ENCODE peak calls at places on chromosome 10, in four cellular contexts. X is prostate gland, O is heart left ventricle, Z is brain microvascular endothelial cell. I is an unnamed sample.

GRCh38 chr10:7953447-7953846 is 101.0 kb upstream of the GATA3 start:
- DNase-seq in X (no peak), O (no peak), Z (no peak), I (no peak)

GRCh38 chr10:45575966-45576597 is 96.5 kb downstream of the ZFAND4 start:
- DNase-seq in X (no peak), O (no peak), Z (no peak), I (no peak)

GRCh38 chr10:97099868-97100267 is 85.9 kb downstream of the SLIT1 start:
- DNase-seq in X (no peak), O (no peak), Z (no peak), I (no peak)

GRCh38 chr10:58335306-58336005 is 650 bp downstream of the UBE2D1 start:
- DNase-seq in X (peak), O (peak), Z (peak), I (no peak)

GRCh38 chr10:79547973-79548372 is 12.2 kb downstream of the SFTPA2 start:
- DNase-seq in X (no peak), O (no peak), Z (no peak), I (no peak)

GRCh38 chr10:129704225-129704624 is 237.2 kb downstream of the MGMT start:
- DNase-seq in X (no peak), O (no peak), Z (no peak), I (no peak)

GRCh38 chr10:14670551-14671240 is 104.0 kb downstream of the FAM107B start:
- DNase-seq in X (no peak), O (no peak), Z (no peak), I (no peak)

GRCh38 chr10:78458983-78459638 is 425.4 kb downstream of the RPS24 start:
- DNase-seq in X (no peak), O (no peak), Z (peak), I (no peak)

GRCh38 chr10:12559578-12560178 is 210.3 kb downstream of the CAMK1D start:
- DNase-seq in X (no peak), O (no peak), Z (no peak), I (no peak)

GRCh38 chr10:24778298-24778697 is 54.6 kb upstream of the ARHGAP21 start:
- DNase-seq in X (no peak), O (no peak), Z (no peak), I (no peak)

GRCh38 chr10:24901686-24902399 is 50.6 kb downstream of the PRTFDC1 start:
- DNase-seq in X (no peak), O (peak), Z (peak), I (no peak)

GRCh38 chr10:130739016-130739756 is 572.3 kb downstream of the TCERG1L start:
- DNase-seq in X (no peak), O (no peak), Z (no peak), I (no peak)
- H3K27ac ChIP-seq in X (no peak), O (no peak), Z (no peak), I (no peak)

GRCh38 chr10:26863677-26864076 is 2.9 kb upstream of the ABI1 start:
- DNase-seq in X (no peak), O (no peak), Z (no peak), I (no peak)

GRCh38 chr10:26860542-26861325 is at the start of gene ABI1:
- DNase-seq in X (peak), O (peak), Z (peak), I (peak)

GRCh38 chr10:26859241-26860025 is 1.3 kb downstream of the ABI1 start:
- DNase-seq in X (no peak), O (no peak), Z (no peak), I (no peak)

GRCh38 chr10:26860026-26860541 is 674 bp downstream of the ABI1 start:
- DNase-seq in X (peak), O (peak), Z (peak), I (peak)

DNA sequence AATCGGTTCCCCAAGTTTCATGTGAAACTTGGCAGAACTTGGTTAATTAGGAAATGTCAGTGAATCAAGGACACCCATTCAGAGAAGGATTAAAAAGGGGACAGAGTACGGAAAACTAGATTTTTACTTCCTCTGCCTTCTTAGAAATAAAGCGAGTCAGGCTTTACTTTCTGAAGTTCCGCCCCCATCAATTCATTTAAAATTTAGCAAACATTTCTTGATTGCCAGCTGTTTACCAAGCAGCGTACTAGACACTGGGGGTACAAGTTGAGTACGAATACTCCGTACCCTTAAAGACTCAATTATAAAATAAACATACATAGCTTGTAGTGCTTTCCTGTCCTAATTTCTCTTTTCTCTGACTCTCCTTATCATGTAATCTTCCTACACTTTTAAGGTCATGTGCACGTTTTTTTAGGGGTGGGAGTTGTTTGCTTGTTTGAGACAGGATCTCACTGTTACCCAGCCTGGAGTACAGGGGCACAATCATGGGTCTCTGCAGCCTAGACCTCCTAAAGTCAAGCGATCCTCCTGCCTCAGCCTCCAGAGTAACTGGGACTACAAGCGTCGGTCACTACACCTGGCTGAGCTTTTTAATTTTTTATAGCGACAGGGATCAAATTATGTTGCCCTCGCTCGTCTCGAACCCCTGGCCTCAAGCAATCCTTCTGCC is 704 bp upstream of the ABI1 start:
- DNase-seq in X (no peak), O (no peak), Z (no peak), I (no peak)
- TF ChIP-seq CTCF in X (no peak), O (peak), Z (no peak), I (peak)

DNA sequence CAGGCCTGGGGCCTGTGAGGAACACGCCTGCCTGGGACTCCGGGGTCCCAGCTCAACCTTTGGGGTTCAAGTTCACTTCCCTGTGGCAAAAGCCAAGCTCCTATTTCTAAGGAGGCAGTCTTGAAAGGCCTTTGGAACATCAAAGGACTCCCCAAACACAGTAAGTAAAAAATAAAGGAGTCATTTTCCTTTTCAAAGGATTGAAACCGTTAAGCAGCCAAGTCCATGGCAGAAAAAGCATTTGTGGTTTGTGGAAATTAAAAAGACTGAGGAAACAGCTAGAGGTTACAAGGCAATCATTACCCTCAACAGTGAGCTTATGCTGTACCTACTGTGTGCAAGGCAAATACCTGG is 200.8 kb downstream of the MYOF start:
- DNase-seq in X (no peak), O (no peak), Z (no peak), I (no peak)
- H3K27ac ChIP-seq in X (no peak), O (no peak), Z (no peak), I (no peak)

DNA sequence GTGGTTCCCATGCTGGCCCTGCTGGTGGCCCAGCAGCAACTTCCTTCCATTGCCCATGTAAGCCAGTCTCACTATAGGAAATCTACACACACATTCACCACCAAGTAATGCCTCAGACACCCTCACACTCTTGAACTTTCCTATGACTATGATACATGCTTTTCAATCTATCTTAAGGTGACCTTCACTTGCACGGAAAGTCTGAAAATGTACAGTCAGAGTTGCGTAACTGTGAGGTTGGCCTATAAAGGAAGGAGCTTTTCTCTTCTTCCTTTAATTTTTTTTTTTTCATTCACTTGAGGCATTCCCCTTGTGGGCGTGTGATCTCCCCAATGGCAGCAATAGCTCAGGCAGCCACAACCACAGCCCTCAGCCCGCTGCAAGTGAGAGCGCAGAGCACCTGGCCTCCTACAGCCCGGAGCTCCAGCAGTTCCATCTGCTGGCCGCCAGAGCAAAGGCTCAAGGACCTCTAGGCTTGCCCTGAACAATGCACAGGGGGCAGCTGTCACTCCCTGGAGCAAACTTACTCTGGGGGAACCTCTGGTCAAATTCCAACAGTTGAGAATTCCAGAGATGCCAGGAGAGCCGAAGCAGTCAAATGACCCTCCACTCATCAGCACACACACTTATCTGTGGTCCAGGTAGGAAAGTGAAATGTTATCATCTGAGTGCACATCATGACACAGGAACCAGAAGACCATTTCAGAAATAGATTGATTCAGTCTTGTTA is 123.1 kb upstream of the ADO start:
- DNase-seq in X (no peak), O (no peak), Z (peak), I (no peak)
- TF ChIP-seq CTCF in X (no peak), O (no peak), Z (peak), I (no peak)

GRCh38 chr10:95963202-95963991 is 55.6 kb downstream of the CC2D2B start:
- DNase-seq in X (no peak), O (no peak), Z (no peak), I (no peak)
- H3K27ac ChIP-seq in X (no peak), O (no peak), Z (no peak), I (no peak)

DNA sequence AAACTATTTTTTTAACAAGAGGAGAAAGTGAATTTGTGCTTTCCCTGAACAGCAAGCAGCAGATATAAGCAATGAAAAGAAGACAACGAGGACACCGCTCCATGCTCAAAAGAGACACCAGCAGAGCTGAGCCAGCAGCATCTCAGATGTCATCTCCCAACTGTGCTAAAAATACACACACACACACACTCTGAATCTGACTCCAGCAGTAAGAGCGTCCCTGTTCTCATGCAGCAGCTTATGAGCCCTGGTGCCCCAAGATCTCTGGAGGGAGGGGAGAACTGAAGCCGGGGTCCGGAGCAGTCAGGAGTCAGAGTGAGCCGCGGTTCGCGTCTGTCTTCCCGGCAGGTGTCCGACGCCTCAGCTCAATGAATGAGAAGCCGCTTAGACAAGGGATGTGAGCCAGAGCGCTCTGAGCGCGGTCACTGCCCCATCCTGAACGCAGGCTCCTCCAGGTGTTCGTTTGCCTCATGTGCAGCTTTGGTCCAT is 49.2 kb downstream of the SVIL start:
- DNase-seq in X (no peak), O (no peak), Z (peak), I (no peak)
- TF ChIP-seq CTCF in X (no peak), O (no peak), Z (no peak), I (no peak)

I was measured in right atrium auricular region.